ENCODE peak calls at places on chromosomes 3 and 15, in ten cellular contexts. F is kidney; A is HFFc6; W is AG10803; Z is CD8-positive, alpha-beta T cell; O is endothelial cell; C is MM.1S; V is uterus; D is cardiac muscle cell; Q is GM10248. K is an unnamed sample.

GRCh38 chr3:154931484-154931883 is 148.6 kb upstream of the MME start:
- DNase-seq in O (no peak), V (no peak), C (no peak), D (peak), A (peak), F (no peak), W (peak), Z (no peak), Q (no peak), K (peak)

GRCh38 chr3:138398791-138399575 is 35.4 kb upstream of the ESYT3 start:
- DNase-seq in D (no peak), Q (no peak), F (no peak), O (no peak), A (no peak), Z (no peak), V (no peak), C (no peak), W (no peak), K (no peak)

GRCh38 chr3:140243536-140243935 is 308.6 kb downstream of the CLSTN2 start:
- DNase-seq in Q (no peak), C (no peak), V (no peak), W (no peak), Z (no peak), D (no peak), O (no peak), F (no peak), A (no peak), K (no peak)

GRCh38 chr3:194879991-194880939 is 194.6 kb downstream of the FAM43A start:
- DNase-seq in V (peak), O (no peak), A (no peak), C (no peak), W (peak), D (peak), Q (no peak), Z (no peak), F (peak), K (peak)

GRCh38 chr3:102200126-102200525 is 234.7 kb upstream of the ZPLD1 start:
- DNase-seq in W (peak), F (no peak), V (no peak), D (no peak), A (peak), O (no peak), Q (no peak), C (no peak), Z (no peak), K (peak)

GRCh38 chr3:189903562-189904250 is 217.0 kb downstream of the P3H2 start:
- DNase-seq in Q (no peak), D (peak), A (no peak), Z (no peak), O (no peak), W (no peak), F (no peak), V (no peak), C (no peak), K (no peak)

GRCh38 chr15:85316244-85316934 is 64.0 kb upstream of the AKAP13 start:
- DNase-seq in C (no peak), O (no peak), V (no peak), W (peak), Q (no peak), Z (peak), D (no peak), A (peak), F (no peak), K (peak)

GRCh38 chr3:49803464-49804140 is 541 bp downstream of the INKA1 start:
- DNase-seq in V (peak), F (peak), A (peak), D (peak), C (peak), Q (peak), O (peak), W (no peak), Z (peak), K (no peak)

GRCh38 chr3:29759443-29760033 is 478.7 kb downstream of the RBMS3 start:
- DNase-seq in C (no peak), V (no peak), F (no peak), O (no peak), W (peak), D (peak), A (peak), Q (no peak), Z (no peak), K (peak)

GRCh38 chr3:165835431-165835830 is 1.8 kb downstream of the BCHE start:
- DNase-seq in O (no peak), Q (no peak), W (no peak), C (no peak), V (no peak), A (no peak), F (no peak), D (no peak), Z (no peak), K (no peak)

GRCh38 chr3:183265713-183266417 is 12.8 kb downstream of the B3GNT5 start:
- DNase-seq in O (no peak), C (no peak), F (no peak), Q (no peak), D (peak), V (no peak), Z (no peak), A (peak), W (peak), K (peak)

GRCh38 chr3:194592798-194593752 is 40.1 kb downstream of the TMEM44 start:
- DNase-seq in Z (no peak), V (no peak), C (peak), A (peak), D (peak), F (no peak), Q (no peak), O (no peak), W (peak), K (peak)

GRCh38 chr3:194617827-194618226 is 15.4 kb downstream of the TMEM44 start:
- DNase-seq in F (no peak), A (no peak), W (peak), O (no peak), V (no peak), Z (no peak), D (peak), C (no peak), Q (no peak), K (peak)

GRCh38 chr15:51030649-51031316 is 63.9 kb downstream of the TNFAIP8L3 start:
- DNase-seq in A (peak), Z (no peak), D (peak), V (no peak), C (no peak), Q (no peak), O (no peak), W (peak), F (no peak), K (peak)

GRCh38 chr3:28317438-28318022 is 31.0 kb upstream of the ZCWPW2 start:
- DNase-seq in A (peak), Z (no peak), Q (peak), C (peak), F (no peak), D (peak), O (peak), W (peak), V (no peak), K (peak)

GRCh38 chr15:41894791-41895463 is 1.1 kb upstream of the SPTBN5 start:
- DNase-seq in Q (peak), A (peak), W (peak), O (no peak), C (no peak), D (peak), Z (peak), V (peak), F (peak), K (peak)

GRCh38 chr3:112786002-112786590 is 60.6 kb downstream of the CD200R1L start:
- DNase-seq in Q (no peak), A (no peak), O (no peak), C (no peak), F (no peak), W (no peak), D (peak), V (no peak), Z (no peak), K (peak)

GRCh38 chr3:98343647-98344507 is 9.8 kb upstream of the OR5K4 start:
- DNase-seq in V (no peak), C (peak), Q (peak), A (peak), O (peak), Z (no peak), D (peak), F (no peak), W (peak), K (peak)

GRCh38 chr15:48696627-48697312 is 51.3 kb upstream of the FBN1 start:
- DNase-seq in W (no peak), Q (no peak), A (peak), V (no peak), D (no peak), O (no peak), Z (no peak), F (no peak), C (no peak), K (peak)

GRCh38 chr3:42872718-42873117 is 3.0 kb downstream of the CYP8B1 start:
- DNase-seq in W (no peak), Q (no peak), C (no peak), Z (no peak), V (no peak), D (peak), A (no peak), O (no peak), F (no peak), K (no peak)

GRCh38 chr15:94745371-94745770 is 514.0 kb downstream of the MCTP2 start:
- DNase-seq in W (no peak), V (no peak), Q (no peak), O (no peak), D (no peak), F (no peak), C (no peak), Z (no peak), A (no peak), K (no peak)

GRCh38 chr3:23128655-23129054 is 74.5 kb upstream of the UBE2E2 start:
- DNase-seq in C (no peak), O (no peak), V (no peak), W (no peak), D (no peak), F (no peak), Z (no peak), Q (no peak), A (no peak), K (no peak)

GRCh38 chr15:26772588-26773484 is at the start of gene GABRB3:
- DNase-seq in Q (no peak), W (peak), O (peak), V (peak), D (peak), Z (no peak), F (peak), C (no peak), A (no peak), K (no peak)

GRCh38 chr3:108071394-108071793 is 19.4 kb downstream of the CD47 start:
- DNase-seq in V (no peak), C (no peak), Q (no peak), D (no peak), O (no peak), F (no peak), W (no peak), Z (no peak), A (no peak), K (no peak)

GRCh38 chr3:79767953-79768282 is at the start of gene ROBO1:
- DNase-seq in C (no peak), V (no peak), O (no peak), Z (no peak), D (peak), W (no peak), A (no peak), Q (no peak), F (no peak), K (peak)

GRCh38 chr15:73822998-73823397 is 50.4 kb upstream of the TBC1D21 start:
- DNase-seq in Q (no peak), A (no peak), F (no peak), D (peak), Z (no peak), V (no peak), C (no peak), O (peak), W (peak), K (peak)

GRCh38 chr3:51198476-51198875 is 186.6 kb upstream of the MANF start:
- DNase-seq in O (no peak), A (no peak), F (no peak), Z (no peak), C (no peak), W (no peak), V (no peak), Q (no peak), D (no peak), K (peak)

GRCh38 chr3:187974857-187975257 is 179.1 kb upstream of the LPP start:
- DNase-seq in A (no peak), D (no peak), W (no peak), V (no peak), Q (no peak), C (no peak), Z (no peak), O (no peak), F (no peak), K (no peak)

GRCh38 chr15:28918141-28918983 is 32.6 kb downstream of the APBA2 start:
- DNase-seq in C (no peak), F (no peak), A (no peak), Q (no peak), D (peak), O (peak), Z (no peak), W (no peak), V (no peak), K (no peak)

GRCh38 chr15:38920966-38921365 is 356.4 kb upstream of the RASGRP1 start:
- DNase-seq in D (no peak), F (no peak), Q (no peak), W (no peak), V (no peak), Z (no peak), A (no peak), O (no peak), C (no peak), K (no peak)

GRCh38 chr15:40217166-40217785 is 21.6 kb upstream of the PAK6 start:
- DNase-seq in Z (no peak), F (no peak), W (peak), O (peak), Q (peak), A (peak), D (peak), C (peak), V (no peak), K (peak)

GRCh38 chr3:42900731-42901420 is 5.1 kb upstream of the ZNF662 start:
- DNase-seq in O (no peak), Z (no peak), D (no peak), W (no peak), A (no peak), V (no peak), Q (no peak), F (no peak), C (no peak), K (no peak)

GRCh38 chr3:185071401-185071800 is 81.5 kb downstream of the C3orf70 start:
- DNase-seq in Q (no peak), C (no peak), Z (no peak), W (no peak), A (no peak), O (no peak), F (no peak), D (no peak), V (no peak), K (no peak)

GRCh38 chr3:185069023-185069422 is 83.8 kb downstream of the C3orf70 start:
- DNase-seq in V (no peak), A (no peak), O (no peak), W (no peak), Z (no peak), C (no peak), Q (no peak), D (no peak), F (no peak), K (no peak)

GRCh38 chr3:185067173-185067572 is 85.7 kb downstream of the C3orf70 start:
- DNase-seq in W (no peak), D (no peak), A (no peak), F (no peak), Z (no peak), O (no peak), C (no peak), Q (no peak), V (no peak), K (no peak)

GRCh38 chr3:185070491-185071335 is 82.1 kb downstream of the C3orf70 start:
- DNase-seq in F (no peak), Q (no peak), A (peak), D (peak), O (peak), C (no peak), V (no peak), W (peak), Z (no peak), K (no peak)

GRCh38 chr3:185069583-185070030 is 83.3 kb downstream of the C3orf70 start:
- DNase-seq in F (no peak), O (peak), W (no peak), C (no peak), D (no peak), Q (no peak), V (no peak), A (no peak), Z (no peak), K (no peak)
- TF ChIP-seq CTCF in F (no peak), O (no peak), W (no peak), C (no peak), D (no peak), Q (no peak), V (no peak), A (no peak), Z (no peak), K (no peak)

DNA sequence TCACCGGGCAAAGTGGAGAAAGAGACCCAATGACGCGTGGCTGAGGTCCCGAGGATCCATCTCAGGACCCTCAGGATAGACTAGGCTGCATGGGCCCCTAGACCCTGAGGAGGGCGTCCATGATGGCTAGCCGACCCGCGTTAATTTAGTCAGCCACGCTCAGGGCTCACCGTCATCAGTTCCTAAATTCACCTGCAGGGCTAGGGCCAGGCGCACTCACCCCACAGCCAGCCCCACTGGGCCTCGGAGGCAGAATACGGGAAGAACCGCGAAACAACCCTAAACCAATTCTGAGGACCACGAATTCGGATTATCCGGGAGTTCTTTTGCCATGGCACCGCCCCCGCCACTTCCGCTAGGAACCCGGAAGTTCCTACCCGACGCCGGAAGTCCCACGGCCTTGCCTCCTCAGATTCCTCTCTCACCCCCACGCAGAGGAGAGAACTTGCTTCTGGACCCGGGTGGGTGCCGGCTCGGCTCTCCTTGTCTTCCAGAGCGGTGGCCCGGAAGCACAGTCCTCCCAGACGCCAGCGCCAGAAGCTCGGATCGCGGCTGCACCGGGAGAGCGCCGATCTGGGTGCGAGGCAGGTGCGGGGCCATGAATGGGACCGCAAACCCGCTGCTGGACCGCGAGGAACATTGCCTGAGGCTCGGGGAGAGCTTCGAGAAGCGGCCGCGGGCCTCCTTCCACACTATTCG is at the start of the genes EAF1 and METTL6:
- DNase-seq in D (peak), O (peak), Q (peak), F (peak), Z (peak), W (peak), C (peak), A (peak), V (peak), K (peak)
- TF ChIP-seq CTCF in D (peak), O (peak), Q (no peak), F (peak), Z (peak), W (peak), C (no peak), A (peak), V (peak), K (peak)

GRCh38 chr3:52281980-52282801 is 3.7 kb upstream of the WDR82 start:
- DNase-seq in Q (no peak), D (no peak), W (peak), C (no peak), A (peak), O (no peak), Z (peak), V (no peak), F (no peak), K (no peak)

GRCh38 chr3:52277071-52277964 is 1.1 kb downstream of the WDR82 start:
- DNase-seq in D (peak), A (peak), C (peak), V (peak), O (peak), Q (peak), F (peak), W (peak), Z (peak), K (peak)

GRCh38 chr3:52277972-52278509 is 408 bp downstream of the WDR82 start:
- DNase-seq in O (peak), C (peak), Z (no peak), W (peak), V (no peak), F (peak), D (no peak), A (no peak), Q (peak), K (peak)

GRCh38 chr3:52280046-52280445 is 1.6 kb upstream of the WDR82 start:
- DNase-seq in O (no peak), F (no peak), W (peak), Z (no peak), Q (no peak), V (no peak), C (no peak), D (peak), A (no peak), K (peak)

GRCh38 chr3:52278510-52279069 is at the start of gene WDR82:
- DNase-seq in Z (peak), V (peak), A (peak), D (peak), Q (peak), O (peak), C (peak), W (peak), F (peak), K (peak)
- TF ChIP-seq CTCF in Z (peak), V (peak), A (peak), D (peak), Q (no peak), O (peak), C (peak), W (peak), F (no peak), K (peak)

GRCh38 chr3:77041756-77042155 is 1.9 kb downstream of the ROBO2 start:
- DNase-seq in V (no peak), D (no peak), W (no peak), C (no peak), Q (no peak), F (no peak), O (no peak), Z (no peak), A (no peak), K (no peak)

GRCh38 chr3:77045686-77046085 is 5.8 kb downstream of the ROBO2 start:
- DNase-seq in Q (no peak), V (no peak), Z (no peak), F (no peak), A (no peak), O (no peak), C (no peak), D (no peak), W (no peak), K (no peak)

GRCh38 chr3:77039606-77040553 is at the start of gene ROBO2:
- DNase-seq in W (peak), F (peak), A (no peak), D (peak), V (peak), C (no peak), O (peak), Z (no peak), Q (no peak), K (peak)

GRCh38 chr3:77041156-77041696 is 1.3 kb downstream of the ROBO2 start:
- DNase-seq in Q (no peak), F (no peak), V (no peak), A (no peak), Z (no peak), C (no peak), O (no peak), W (no peak), D (no peak), K (no peak)

DNA sequence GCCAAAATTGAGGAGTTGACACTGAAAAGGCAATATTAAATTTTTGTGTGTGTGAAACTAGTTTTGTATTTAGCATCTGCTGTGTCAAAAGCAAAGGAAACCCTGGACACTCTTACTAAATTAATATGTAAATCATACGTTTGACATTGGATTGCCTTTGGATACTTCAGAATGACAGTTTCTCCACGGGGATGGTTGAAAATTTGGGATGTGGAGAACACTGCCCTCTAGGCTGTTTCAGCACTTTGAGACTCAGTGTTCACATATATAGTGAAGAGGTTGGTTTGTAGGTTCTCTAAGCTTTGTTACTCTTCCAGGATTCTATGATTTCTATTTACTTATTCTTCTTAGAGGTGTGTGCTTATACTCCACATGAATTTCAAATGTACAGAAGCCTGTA is 3.0 kb downstream of the ROBO2 start:
- DNase-seq in O (no peak), V (no peak), F (no peak), W (no peak), D (no peak), C (no peak), Q (no peak), A (no peak), Z (no peak), K (no peak)
- TF ChIP-seq CTCF in O (no peak), V (no peak), F (no peak), W (peak), D (no peak), C (no peak), Q (no peak), A (peak), Z (no peak), K (peak)

K was measured in astrocyte of the spinal cord.